ENCODE peak calls at places on chromosomes 12 and 14, in eight cellular contexts. One of them, this sample, is unnamed.

GRCh38 chr12:115294443-115295133 is 610.6 kb upstream of the TBX3 start:
- DNase-seq in PC-3: peak; percentile 36
- DNase-seq in GM23248: no peak
- DNase-seq in GM23338: no peak
- DNase-seq in HCT116: no peak
- DNase-seq in OCI-LY7: no peak
- DNase-seq in MM.1S: no peak
- DNase-seq in SK-N-SH: no peak
- DNase-seq in this sample: peak; percentile 9

GRCh38 chr12:117472983-117473382 is 111.6 kb upstream of the NOS1 start:
- DNase-seq in PC-3: peak; percentile 33
- DNase-seq in GM23248: peak; percentile 22
- DNase-seq in GM23338: peak; percentile 92
- DNase-seq in HCT116: peak; percentile 10
- DNase-seq in OCI-LY7: no peak
- DNase-seq in MM.1S: no peak
- DNase-seq in SK-N-SH: peak; percentile 67
- DNase-seq in this sample: peak; percentile 18

GRCh38 chr12:78887008-78887407 is 22.4 kb downstream of the SYT1 start:
- DNase-seq in PC-3: peak; percentile 75
- DNase-seq in GM23248: peak; percentile 93
- DNase-seq in GM23338: no peak
- DNase-seq in HCT116: peak; percentile 87
- DNase-seq in OCI-LY7: no peak
- DNase-seq in MM.1S: no peak
- DNase-seq in SK-N-SH: no peak
- DNase-seq in this sample: no peak

GRCh38 chr12:67720383-67720856 is 71.9 kb downstream of the DYRK2 start:
- DNase-seq in PC-3: peak; percentile 78
- DNase-seq in GM23248: peak; percentile 35
- DNase-seq in GM23338: no peak
- DNase-seq in HCT116: no peak
- DNase-seq in OCI-LY7: no peak
- DNase-seq in MM.1S: no peak
- DNase-seq in SK-N-SH: peak; percentile 20
- DNase-seq in this sample: peak; percentile 35

GRCh38 chr14:98957211-98958047 is 314.6 kb downstream of the BCL11B start:
- DNase-seq in PC-3: no peak
- DNase-seq in GM23248: peak; percentile 91
- DNase-seq in GM23338: no peak
- DNase-seq in HCT116: no peak
- DNase-seq in OCI-LY7: no peak
- DNase-seq in MM.1S: no peak
- DNase-seq in SK-N-SH: no peak
- DNase-seq in this sample: peak; percentile 70

GRCh38 chr14:72433511-72433910 is 460.4 kb downstream of the DPF3 start:
- DNase-seq in PC-3: peak; percentile 60
- DNase-seq in GM23248: peak; percentile 66
- DNase-seq in GM23338: no peak
- DNase-seq in HCT116: no peak
- DNase-seq in OCI-LY7: no peak
- DNase-seq in MM.1S: no peak
- DNase-seq in SK-N-SH: no peak
- DNase-seq in this sample: no peak

GRCh38 chr12:110536834-110537604 is 34.9 kb downstream of the RAD9B start:
- DNase-seq in PC-3: no peak
- DNase-seq in GM23248: no peak
- DNase-seq in GM23338: no peak
- DNase-seq in HCT116: no peak
- DNase-seq in OCI-LY7: no peak
- DNase-seq in MM.1S: no peak
- DNase-seq in SK-N-SH: no peak
- DNase-seq in this sample: no peak

GRCh38 chr14:35430459-35431199 is 26.1 kb upstream of the NFKBIA start:
- DNase-seq in PC-3: no peak
- DNase-seq in GM23248: no peak
- DNase-seq in GM23338: no peak
- DNase-seq in HCT116: no peak
- DNase-seq in OCI-LY7: no peak
- DNase-seq in MM.1S: no peak
- DNase-seq in SK-N-SH: no peak
- DNase-seq in this sample: no peak

GRCh38 chr14:21449899-21450216 is 6.1 kb downstream of the CHD8 start:
- DNase-seq in PC-3: no peak
- DNase-seq in GM23248: no peak
- DNase-seq in GM23338: no peak
- DNase-seq in HCT116: no peak
- DNase-seq in OCI-LY7: no peak
- DNase-seq in MM.1S: no peak
- DNase-seq in SK-N-SH: no peak
- DNase-seq in this sample: no peak

GRCh38 chr14:89327771-89328212 is 89.2 kb downstream of the FOXN3 start:
- DNase-seq in PC-3: peak; percentile 35
- DNase-seq in GM23248: peak; percentile 67
- DNase-seq in GM23338: no peak
- DNase-seq in HCT116: no peak
- DNase-seq in OCI-LY7: no peak
- DNase-seq in MM.1S: no peak
- DNase-seq in SK-N-SH: no peak
- DNase-seq in this sample: no peak

GRCh38 chr14:94395900-94396574 is 7.6 kb upstream of the SERPINA1 start:
- DNase-seq in PC-3: no peak
- DNase-seq in GM23248: no peak
- DNase-seq in GM23338: no peak
- DNase-seq in HCT116: no peak
- DNase-seq in OCI-LY7: no peak
- DNase-seq in MM.1S: no peak
- DNase-seq in SK-N-SH: no peak
- DNase-seq in this sample: peak; percentile 19

DNA sequence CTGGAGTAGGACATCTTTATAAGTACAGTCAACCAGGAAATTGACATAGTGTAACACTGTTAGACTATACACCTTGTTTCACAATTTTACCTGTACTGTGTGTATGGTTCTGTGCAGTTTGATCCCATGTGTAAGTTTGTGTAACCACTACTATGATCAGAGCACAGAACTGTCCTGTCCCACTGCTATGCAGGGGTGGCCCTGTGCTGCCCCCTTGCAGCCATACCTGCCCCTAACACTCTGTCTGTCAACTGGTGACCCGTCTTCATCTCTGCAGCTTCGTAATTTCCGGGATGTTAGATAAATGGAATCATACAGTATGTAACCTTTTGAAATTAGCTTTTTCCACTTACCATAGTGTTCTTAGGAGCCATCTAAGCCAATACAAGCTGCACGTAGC is 58.7 kb upstream of the RD3L start:
- DNase-seq in PC-3: peak; percentile 31
- DNase-seq in GM23248: no peak
- DNase-seq in GM23338: peak; percentile 56
- DNase-seq in HCT116: peak; percentile 12
- DNase-seq in OCI-LY7: peak; percentile 31
- DNase-seq in MM.1S: no peak
- DNase-seq in SK-N-SH: peak; percentile 47
- DNase-seq in this sample: no peak
- TF ChIP-seq EZH2phosphoT487 in PC-3: no peak
- TF ChIP-seq EZH2phosphoT487 in GM23248: no peak
- TF ChIP-seq EZH2phosphoT487 in GM23338: no peak
- TF ChIP-seq EZH2phosphoT487 in HCT116: no peak
- TF ChIP-seq EZH2phosphoT487 in OCI-LY7: no peak
- TF ChIP-seq EZH2phosphoT487 in MM.1S: no peak
- TF ChIP-seq EZH2phosphoT487 in SK-N-SH: no peak
- TF ChIP-seq EZH2phosphoT487 in this sample: no peak

GRCh38 chr12:130686511-130686981 is 29.6 kb downstream of the RIMBP2 start:
- DNase-seq in PC-3: no peak
- DNase-seq in GM23248: no peak
- DNase-seq in GM23338: no peak
- DNase-seq in HCT116: no peak
- DNase-seq in OCI-LY7: no peak
- DNase-seq in MM.1S: no peak
- DNase-seq in SK-N-SH: no peak
- DNase-seq in this sample: no peak
- H3K9me2 ChIP-seq in PC-3: no peaks in the 10 kb centered on the region
- H3K9me2 ChIP-seq in GM23248: no peaks in the 10 kb centered on the region
- H3K9me2 ChIP-seq in GM23338: no peaks in the 10 kb centered on the region
- H3K9me2 ChIP-seq in HCT116: no peaks in the 10 kb centered on the region
- H3K9me2 ChIP-seq in OCI-LY7: no peaks in the 10 kb centered on the region
- H3K9me2 ChIP-seq in MM.1S: no peaks in the 10 kb centered on the region
- H3K9me2 ChIP-seq in SK-N-SH: no peaks in the 10 kb centered on the region
- H3K9me2 ChIP-seq in this sample: no peaks in the 10 kb centered on the region

GRCh38 chr12:24996820-24997219 is 47.9 kb upstream of the BCAT1 start:
- DNase-seq in PC-3: no peak
- DNase-seq in GM23248: no peak
- DNase-seq in GM23338: no peak
- DNase-seq in HCT116: no peak
- DNase-seq in OCI-LY7: peak; percentile 45
- DNase-seq in MM.1S: no peak
- DNase-seq in SK-N-SH: no peak
- DNase-seq in this sample: no peak
- H3K4me3 ChIP-seq in PC-3: no peak overlapping the region
- H3K4me3 ChIP-seq in GM23248: no peak overlapping the region
- H3K4me3 ChIP-seq in GM23338: no peak overlapping the region
- H3K4me3 ChIP-seq in HCT116: no peak overlapping the region
- H3K4me3 ChIP-seq in OCI-LY7: peak overlapping the region; percentile 63
- H3K4me3 ChIP-seq in MM.1S: no peak overlapping the region
- H3K4me3 ChIP-seq in SK-N-SH: no peak overlapping the region
- H3K4me3 ChIP-seq in this sample: no peak overlapping the region

GRCh38 chr12:47777741-47778558 is 4.9 kb downstream of the SLC48A1 start:
- DNase-seq in PC-3: no peak
- DNase-seq in GM23248: peak; percentile 31
- DNase-seq in GM23338: no peak
- DNase-seq in HCT116: no peak
- DNase-seq in OCI-LY7: no peak
- DNase-seq in MM.1S: no peak
- DNase-seq in SK-N-SH: peak; percentile 72
- DNase-seq in this sample: no peak
- TF ChIP-seq EZH2phosphoT487 in PC-3: no peak
- TF ChIP-seq EZH2phosphoT487 in GM23248: no peak
- TF ChIP-seq EZH2phosphoT487 in GM23338: no peak
- TF ChIP-seq EZH2phosphoT487 in HCT116: no peak
- TF ChIP-seq EZH2phosphoT487 in OCI-LY7: no peak
- TF ChIP-seq EZH2phosphoT487 in MM.1S: no peak
- TF ChIP-seq EZH2phosphoT487 in SK-N-SH: no peak
- TF ChIP-seq EZH2phosphoT487 in this sample: no peak

GRCh38 chr12:54144738-54145137 is 44.0 kb downstream of the SMUG1 start:
- DNase-seq in PC-3: no peak
- DNase-seq in GM23248: no peak
- DNase-seq in GM23338: no peak
- DNase-seq in HCT116: no peak
- DNase-seq in OCI-LY7: no peak
- DNase-seq in MM.1S: no peak
- DNase-seq in SK-N-SH: no peak
- DNase-seq in this sample: no peak
- H3K9me2 ChIP-seq in PC-3: no peaks in the 10 kb centered on the region
- H3K9me2 ChIP-seq in GM23248: no peaks in the 10 kb centered on the region
- H3K9me2 ChIP-seq in GM23338: no peaks in the 10 kb centered on the region
- H3K9me2 ChIP-seq in HCT116: no peaks in the 10 kb centered on the region
- H3K9me2 ChIP-seq in OCI-LY7: no peaks in the 10 kb centered on the region
- H3K9me2 ChIP-seq in MM.1S: no peaks in the 10 kb centered on the region
- H3K9me2 ChIP-seq in SK-N-SH: no peaks in the 10 kb centered on the region
- H3K9me2 ChIP-seq in this sample: no peaks in the 10 kb centered on the region

GRCh38 chr12:57240069-57240921 is 10.7 kb downstream of the STAC3 start:
- DNase-seq in PC-3: peak; percentile 55
- DNase-seq in GM23248: peak; percentile 89
- DNase-seq in GM23338: peak; percentile 67
- DNase-seq in HCT116: peak; percentile 47
- DNase-seq in OCI-LY7: peak; percentile 87
- DNase-seq in MM.1S: peak; percentile 38
- DNase-seq in SK-N-SH: peak; percentile 80
- DNase-seq in this sample: peak; percentile 85

GRCh38 chr12:57242691-57243454 is 8.1 kb downstream of the STAC3 start:
- DNase-seq in PC-3: peak; percentile 68
- DNase-seq in GM23248: peak; percentile 51
- DNase-seq in GM23338: peak; percentile 96
- DNase-seq in HCT116: peak; percentile 56
- DNase-seq in OCI-LY7: peak; percentile 97
- DNase-seq in MM.1S: peak; percentile 86
- DNase-seq in SK-N-SH: peak; percentile 86
- DNase-seq in this sample: peak; percentile 82

GRCh38 chr12:57242329-57242690 is 8.7 kb downstream of the STAC3 start:
- DNase-seq in PC-3: no peak
- DNase-seq in GM23248: peak; percentile 21
- DNase-seq in GM23338: no peak
- DNase-seq in HCT116: no peak
- DNase-seq in OCI-LY7: peak; percentile 47
- DNase-seq in MM.1S: no peak
- DNase-seq in SK-N-SH: peak; percentile 64
- DNase-seq in this sample: no peak

GRCh38 chr12:57240926-57241555 is 9.9 kb downstream of the STAC3 start:
- DNase-seq in PC-3: peak; percentile 27
- DNase-seq in GM23248: peak; percentile 71
- DNase-seq in GM23338: peak; percentile 81
- DNase-seq in HCT116: no peak
- DNase-seq in OCI-LY7: peak; percentile 64
- DNase-seq in MM.1S: no peak
- DNase-seq in SK-N-SH: peak; percentile 63
- DNase-seq in this sample: no peak

DNA sequence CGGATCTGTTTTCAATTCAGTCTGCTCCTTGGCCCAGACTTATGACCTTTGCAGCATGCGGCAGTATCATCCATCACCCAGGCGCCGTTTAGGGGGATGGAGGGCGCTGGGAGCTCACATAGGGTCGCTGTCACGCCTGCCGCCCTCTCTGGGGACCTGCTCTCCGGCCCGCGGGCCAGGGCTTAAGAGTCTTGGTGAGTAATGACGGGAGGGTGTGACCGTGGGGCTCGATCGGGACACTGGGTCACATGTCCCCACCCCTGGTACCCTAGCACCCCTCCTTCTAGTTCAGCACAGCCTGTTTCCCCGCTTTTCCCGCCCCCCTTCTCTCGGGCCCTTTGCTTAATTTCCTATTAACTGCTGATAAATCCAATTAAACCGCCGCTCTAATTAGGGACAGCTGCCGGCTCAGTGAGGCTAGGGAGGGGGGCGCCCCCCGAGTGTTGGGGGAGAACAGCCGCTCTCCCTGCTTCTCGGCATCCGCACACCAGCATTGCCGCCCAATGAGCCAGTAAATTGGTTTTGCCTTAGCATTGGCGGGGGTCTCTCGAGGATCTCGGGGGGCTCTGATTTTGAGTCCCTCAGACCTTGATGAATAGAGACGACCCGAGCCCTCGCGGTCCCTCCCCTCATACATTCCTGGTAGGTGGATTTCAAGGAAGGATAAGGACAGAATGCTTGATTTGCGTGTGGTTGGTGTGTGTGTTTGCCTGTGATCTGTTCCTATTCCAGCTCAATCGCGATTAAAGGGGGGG is 9.3 kb downstream of the STAC3 start:
- DNase-seq in PC-3: no peak
- DNase-seq in GM23248: peak; percentile 44
- DNase-seq in GM23338: peak; percentile 20
- DNase-seq in HCT116: no peak
- DNase-seq in OCI-LY7: peak; percentile 53
- DNase-seq in MM.1S: no peak
- DNase-seq in SK-N-SH: peak; percentile 57
- DNase-seq in this sample: no peak
- H3K4me3 ChIP-seq in PC-3: no peak overlapping the region
- H3K4me3 ChIP-seq in GM23248: peak overlapping the region; percentile 96
- H3K4me3 ChIP-seq in GM23338: peak overlapping the region; percentile 85
- H3K4me3 ChIP-seq in HCT116: no peak overlapping the region
- H3K4me3 ChIP-seq in OCI-LY7: peak overlapping the region; percentile 74
- H3K4me3 ChIP-seq in MM.1S: peak overlapping the region; percentile 68
- H3K4me3 ChIP-seq in SK-N-SH: no peak overlapping the region
- H3K4me3 ChIP-seq in this sample: no peak overlapping the region

This sample was measured in hepatocyte.